ENCODE peak calls at places on chromosome 1, in five cellular contexts. B is NCI-H460; I is stimulated activated CD4-positive, alpha-beta T cell treated with anti-CD3 and anti-CD28 coated beads, Interleukin-1b, Interleukin-23, amount 100 ng/mL, for 1 hour; F is KBM-7; R is AG04450. O is an unnamed sample.

GRCh38 chr1:220696863-220697231 is 6.7 kb downstream of the C1orf115 start:
- DNase-seq in F (no peak), B (no peak), R (no peak), I (no peak), O (no peak)

GRCh38 chr1:206766251-206766856 is 4.2 kb upstream of the IL19 start:
- DNase-seq in B (no peak), F (peak), I (peak), R (peak), O (peak)

GRCh38 chr1:25831569-25832196 is 11.9 kb downstream of the MTFR1L start:
- DNase-seq in B (no peak), R (no peak), F (peak), I (no peak), O (no peak)

GRCh38 chr1:225651872-225652725 is 824 bp downstream of the ENAH start:
- DNase-seq in R (no peak), B (peak), F (peak), I (no peak), O (no peak)

GRCh38 chr1:175493999-175494336 is 249.4 kb downstream of the TNR start:
- DNase-seq in I (no peak), R (no peak), F (no peak), B (no peak), O (no peak)

GRCh38 chr1:25707280-25708016 is 90.9 kb downstream of the MAN1C1 start:
- DNase-seq in I (no peak), F (no peak), B (no peak), R (no peak), O (no peak)

GRCh38 chr1:196305216-196305615 is 303.0 kb downstream of the KCNT2 start:
- DNase-seq in F (no peak), R (no peak), B (no peak), I (no peak), O (no peak)

GRCh38 chr1:151518936-151519335 is 7.7 kb downstream of the CGN start:
- DNase-seq in B (no peak), I (no peak), F (no peak), R (no peak), O (no peak)

GRCh38 chr1:112731451-112731850 is 16.3 kb upstream of the PPM1J start:
- DNase-seq in F (no peak), I (no peak), B (no peak), R (no peak), O (no peak)

GRCh38 chr1:27821761-27822315 is 8.7 kb upstream of the PPP1R8 start:
- DNase-seq in B (no peak), R (no peak), I (no peak), F (no peak), O (no peak)

GRCh38 chr1:82931051-82931450 is 1067.9 kb downstream of the TTLL7 start:
- DNase-seq in F (no peak), I (no peak), R (no peak), B (no peak), O (no peak)

O was measured in transverse colon.